ENCODE peak calls at places on chromosome X, in ten cellular contexts. J, L, A, S, Z, W, E, M, Y and B are unnamed samples.

GRCh38 chrX:124239911-124240310 is 92.5 kb upstream of the TEX13D start:
- DNase-seq in J (no peak), L (no peak), A (no peak), S (no peak), Z (no peak), W (no peak), E (no peak), M (no peak), Y (no peak), B (peak; percentile 8)

GRCh38 chrX:49230500-49231232 is 2.5 kb downstream of the CACNA1F start:
- DNase-seq in J (peak; percentile 46), L (peak; percentile 21), A (peak; percentile 40), S (no peak), Z (peak; percentile 20), W (peak; percentile 92), E (no peak), M (peak; percentile 87), Y (peak; percentile 75), B (peak; percentile 83)

GRCh38 chrX:18873189-18873791 is 110.6 kb downstream of the PHKA2 start:
- DNase-seq in J (no peak), L (no peak), A (no peak), S (peak; percentile 75), Z (no peak), W (peak; percentile 74), E (peak; percentile 48), M (no peak), Y (no peak), B (no peak)

GRCh38 chrX:107599371-107599970 is 28.8 kb upstream of the PRPS1 start:
- DNase-seq in J (no peak), L (no peak), A (no peak), S (no peak), Z (no peak), W (peak; percentile 28), E (no peak), M (no peak), Y (no peak), B (no peak)

GRCh38 chrX:48083212-48083611 is 11.8 kb upstream of the ZNF630 start:
- DNase-seq in J (peak; percentile 25), L (no peak), A (peak; percentile 16), S (peak; percentile 56), Z (no peak), W (no peak), E (peak; percentile 54), M (peak; percentile 31), Y (peak; percentile 50), B (peak; percentile 54)

GRCh38 chrX:6149231-6149870 is 79.3 kb downstream of the NLGN4X start:
- DNase-seq in J (no peak), L (no peak), A (no peak), S (no peak), Z (no peak), W (no peak), E (no peak), M (no peak), Y (no peak), B (no peak)

GRCh38 chrX:48022100-48022499 is 15.3 kb downstream of the SPACA5 start:
- DNase-seq in J (no peak), L (no peak), A (no peak), S (no peak), Z (no peak), W (no peak), E (no peak), M (no peak), Y (no peak), B (no peak)

GRCh38 chrX:39972340-39972739 is 125.4 kb downstream of the BCOR start:
- DNase-seq in J (peak; percentile 13), L (no peak), A (no peak), S (peak; percentile 23), Z (no peak), W (no peak), E (no peak), M (no peak), Y (no peak), B (no peak)

GRCh38 chrX:29858714-29859113 is 356.6 kb upstream of the MAGEB2 start:
- DNase-seq in J (no peak), L (no peak), A (no peak), S (peak; percentile 16), Z (no peak), W (no peak), E (no peak), M (no peak), Y (no peak), B (no peak)

GRCh38 chrX:2614911-2615310 is 76.2 kb upstream of the CD99 start:
- DNase-seq in J (peak; percentile 18), L (no peak), A (no peak), S (peak; percentile 85), Z (no peak), W (no peak), E (no peak), M (no peak), Y (no peak), B (no peak)

GRCh38 chrX:135740683-135741149 is 27.3 kb downstream of the CT45A3 start:
- DNase-seq in J (no peak), L (no peak), A (peak; percentile 15), S (no peak), Z (no peak), W (peak; percentile 73), E (no peak), M (no peak), Y (peak; percentile 29), B (peak; percentile 45)

GRCh38 chrX:136437774-136438173 is 50.0 kb upstream of the BRS3 start:
- DNase-seq in J (no peak), L (no peak), A (no peak), S (no peak), Z (no peak), W (no peak), E (no peak), M (no peak), Y (no peak), B (no peak)

GRCh38 chrX:71913156-71913950 is 2.7 kb downstream of the NHSL2 start:
- DNase-seq in J (no peak), L (no peak), A (no peak), S (no peak), Z (no peak), W (no peak), E (no peak), M (no peak), Y (no peak), B (no peak)

GRCh38 chrX:129768586-129769466 is 10.9 kb upstream of the SASH3 start:
- DNase-seq in J (no peak), L (no peak), A (no peak), S (peak; percentile 19), Z (no peak), W (no peak), E (no peak), M (no peak), Y (no peak), B (no peak)

GRCh38 chrX:100449696-100450606 is 39.9 kb upstream of the PCDH19 start:
- DNase-seq in J (peak; percentile 20), L (no peak), A (no peak), S (no peak), Z (no peak), W (no peak), E (no peak), M (no peak), Y (no peak), B (no peak)

GRCh38 chrX:39157796-39158195 is 356.5 kb downstream of the MID1IP1 start:
- DNase-seq in J (no peak), L (no peak), A (no peak), S (no peak), Z (no peak), W (peak; percentile 43), E (no peak), M (no peak), Y (no peak), B (no peak)

GRCh38 chrX:23616361-23616760 is 50.9 kb upstream of the PRDX4 start:
- DNase-seq in J (no peak), L (no peak), A (no peak), S (peak; percentile 51), Z (no peak), W (no peak), E (no peak), M (no peak), Y (peak; percentile 2), B (peak; percentile 2)
- TF ChIP-seq CTCF in J (peak; percentile 54), L (peak; percentile 53), A (peak; percentile 10), S (peak; percentile 64), Z (peak; percentile 77), W (no peak), E (peak; percentile 41), M (no peak), Y (peak; percentile 49), B (peak; percentile 9)

DNA sequence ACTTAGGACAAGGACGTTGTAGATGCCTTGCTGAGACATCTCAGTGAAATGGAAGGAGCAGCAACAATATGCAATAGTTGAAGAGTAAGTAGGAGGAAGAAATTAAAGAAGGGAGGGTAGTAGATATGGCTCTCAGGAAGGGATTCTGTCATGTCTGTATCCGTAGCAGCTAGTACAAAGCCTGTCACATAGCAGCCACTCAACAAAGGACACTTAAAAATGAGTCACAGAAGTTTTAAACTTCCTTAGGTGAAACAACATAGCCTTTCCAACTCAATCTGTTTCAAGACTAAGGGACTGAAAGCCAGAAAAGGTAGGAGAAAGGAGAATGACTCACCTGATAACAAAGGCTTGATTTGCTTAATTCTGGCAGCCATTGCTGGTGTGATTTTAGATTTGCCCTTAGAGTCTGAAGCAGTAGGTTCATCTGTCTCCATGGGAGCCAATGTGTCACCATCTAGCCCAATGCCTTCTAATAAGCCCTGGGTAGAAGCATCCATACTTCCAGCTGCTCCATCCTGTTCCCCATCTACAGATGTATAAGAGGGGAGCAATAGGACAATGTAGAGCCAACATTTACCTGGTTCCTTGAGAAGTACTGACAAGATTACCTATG is 86.6 kb downstream of the HUWE1 start:
- DNase-seq in J (no peak), L (no peak), A (no peak), S (no peak), Z (no peak), W (no peak), E (no peak), M (no peak), Y (no peak), B (no peak)
- TF ChIP-seq CTCF in J (no peak), L (no peak), A (no peak), S (no peak), Z (no peak), W (no peak), E (no peak), M (no peak), Y (no peak), B (no peak)

GRCh38 chrX:64894454-64895038 is 81.7 kb downstream of the ZC4H2 start:
- DNase-seq in J (no peak), L (no peak), A (peak; percentile 10), S (no peak), Z (peak; percentile 14), W (no peak), E (no peak), M (no peak), Y (peak; percentile 17), B (peak; percentile 12)
- TF ChIP-seq CTCF in J (peak; percentile 43), L (no peak), A (peak; percentile 24), S (peak; percentile 11), Z (peak; percentile 65), W (no peak), E (peak; percentile 23), M (no peak), Y (no peak), B (peak; percentile 15)

DNA sequence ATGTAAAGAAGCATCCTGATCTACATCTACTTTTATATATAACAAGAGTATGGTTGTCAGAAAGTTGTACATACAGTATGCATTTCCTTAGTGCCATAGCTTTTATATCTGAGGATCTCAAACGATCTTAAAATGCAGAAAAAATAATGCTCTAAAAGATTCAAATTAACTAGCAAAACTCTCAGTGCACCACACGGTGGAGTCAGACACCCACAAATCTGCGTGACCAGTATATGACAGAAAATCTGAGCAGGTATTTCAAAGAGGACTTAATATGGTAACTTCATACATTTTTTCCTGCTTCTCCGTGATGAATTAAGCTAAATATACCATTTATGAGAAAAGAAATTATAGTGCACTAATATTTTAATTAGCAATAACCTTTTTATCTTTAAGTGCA is 803.0 kb downstream of the DMD start:
- DNase-seq in J (no peak), L (no peak), A (no peak), S (no peak), Z (no peak), W (no peak), E (peak; percentile 23), M (no peak), Y (peak; percentile 60), B (peak; percentile 2)
- TF ChIP-seq CTCF in J (no peak), L (no peak), A (no peak), S (no peak), Z (peak; percentile 54), W (no peak), E (no peak), M (no peak), Y (peak; percentile 71), B (no peak)